ENCODE peak calls at places on chromosomes 12 and 14, in four cellular contexts. I, Z, G and Q are unnamed samples.

GRCh38 chr14:55103005-55103640 is 25.9 kb upstream of the LGALS3 start:
- DNase-seq in Z (peak), I (peak), G (peak), Q (peak)

GRCh38 chr12:122023339-122024131 is 1.9 kb downstream of the BCL7A start:
- DNase-seq in G (peak), Z (peak), I (peak), Q (no peak)

GRCh38 chr14:99176156-99176945 is 95.6 kb downstream of the BCL11B start:
- DNase-seq in Z (no peak), G (no peak), I (no peak), Q (no peak)

GRCh38 chr14:55240526-55241178 is 30.6 kb upstream of the FBXO34 start:
- DNase-seq in G (no peak), Z (no peak), I (no peak), Q (no peak)

GRCh38 chr12:107512391-107512790 is 173.2 kb upstream of the PWP1 start:
- DNase-seq in G (no peak), Z (no peak), I (no peak), Q (no peak)

GRCh38 chr12:57166971-57167371 is 19.6 kb upstream of the LRP1-AS start:
- DNase-seq in G (no peak), Z (no peak), I (peak), Q (peak)

GRCh38 chr12:103901518-103902173 is 28.6 kb upstream of the HSP90B1 start:
- DNase-seq in Z (no peak), I (peak), G (no peak), Q (no peak)

GRCh38 chr14:20262642-20263128 is 23.6 kb downstream of the OR11H4 start:
- DNase-seq in Z (no peak), I (no peak), G (no peak), Q (peak)

GRCh38 chr14:37167151-37168047 is 5.0 kb downstream of the SLC25A21 start:
- DNase-seq in Z (no peak), G (no peak), I (no peak), Q (no peak)

GRCh38 chr12:79127268-79127895 is 262.8 kb downstream of the SYT1 start:
- DNase-seq in I (no peak), G (no peak), Z (no peak), Q (peak)

GRCh38 chr14:99574099-99574880 is 29.7 kb downstream of the CCDC85C start:
- DNase-seq in G (no peak), Z (peak), I (no peak), Q (no peak)

GRCh38 chr14:100056964-100057817 is 8.0 kb upstream of the EVL start:
- DNase-seq in G (no peak), Z (no peak), I (no peak), Q (no peak)

GRCh38 chr14:37384870-37385596 is 187.3 kb downstream of the MIPOL1 start:
- DNase-seq in I (no peak), G (no peak), Z (no peak), Q (no peak)

GRCh38 chr14:93150227-93151206 is 34.2 kb downstream of the MOAP1 start:
- DNase-seq in I (no peak), Z (no peak), G (no peak), Q (no peak)

GRCh38 chr14:106174206-106174605 is 647.8 kb downstream of the TMEM121 start:
- DNase-seq in Z (no peak), I (peak), G (no peak), Q (no peak)

GRCh38 chr14:70721542-70721941 is 79.8 kb downstream of the TTC9 start:
- DNase-seq in G (no peak), I (no peak), Z (no peak), Q (no peak)

GRCh38 chr12:108860443-108860842 is 3.1 kb upstream of the SSH1 start:
- DNase-seq in Z (no peak), G (no peak), I (no peak), Q (no peak)

GRCh38 chr12:115691123-115691522 is 586.4 kb downstream of the MED13L start:
- DNase-seq in I (no peak), G (no peak), Z (no peak), Q (no peak)

GRCh38 chr14:73323889-73324535 is 86.7 kb downstream of the PAPLN start:
- DNase-seq in Z (no peak), I (no peak), G (no peak), Q (no peak)

GRCh38 chr12:2051700-2052625 is 824 bp upstream of the CACNA1C start:
- DNase-seq in G (no peak), Z (no peak), I (no peak), Q (no peak)

GRCh38 chr12:88501976-88502938 is 78.0 kb downstream of the KITLG start:
- DNase-seq in G (no peak), I (no peak), Z (no peak), Q (no peak)

GRCh38 chr12:71092290-71092689 is 65.5 kb downstream of the TSPAN8 start:
- DNase-seq in Z (no peak), G (no peak), I (no peak), Q (peak)

GRCh38 chr14:94914191-94914590 is 144.3 kb upstream of the GSC start:
- DNase-seq in G (no peak), I (no peak), Z (no peak), Q (no peak)

GRCh38 chr12:111444314-111444705 is 38.6 kb downstream of the SH2B3 start:
- DNase-seq in Z (no peak), I (no peak), G (no peak), Q (no peak)

GRCh38 chr14:103096387-103096786 is 1.9 kb downstream of the EXOC3L4 start:
- DNase-seq in I (no peak), Z (no peak), G (no peak), Q (no peak)

GRCh38 chr14:34324363-34324795 is 137.7 kb downstream of the SPTSSA start:
- DNase-seq in G (peak), Z (no peak), I (no peak), Q (no peak)

GRCh38 chr12:5402009-5402408 is 29.9 kb upstream of the NTF3 start:
- DNase-seq in I (no peak), Z (no peak), G (no peak), Q (no peak)

GRCh38 chr14:68894802-68895201 is 84.3 kb downstream of the ACTN1 start:
- DNase-seq in I (no peak), Z (no peak), G (no peak), Q (peak)

GRCh38 chr12:49838973-49839633 is 3.8 kb downstream of the BCDIN3D start:
- DNase-seq in I (no peak), Z (no peak), G (peak), Q (no peak)